ENCODE peak calls at places on chromosomes 4 and X, in ten cellular contexts. One of them, this sample, is unnamed.

GRCh38 chr4:1608821-1609500 is 75.2 kb downstream of the FAM53A start:
- DNase-seq in AG09309: no peak
- DNase-seq in A549: no peak
- DNase-seq in pancreas: no peak
- DNase-seq in IMR-90: no peak
- DNase-seq in neural crest cell: no peak
- DNase-seq in cardiac muscle cell: no peak
- DNase-seq in colonic mucosa: no peak
- DNase-seq in H9: no peak
- DNase-seq in fibroblast of pulmonary artery: no peak
- DNase-seq in this sample: no peak

GRCh38 chr4:23533859-23534258 is 356.0 kb downstream of the PPARGC1A start:
- DNase-seq in AG09309: no peak
- DNase-seq in A549: no peak
- DNase-seq in pancreas: no peak
- DNase-seq in IMR-90: no peak
- DNase-seq in neural crest cell: no peak
- DNase-seq in cardiac muscle cell: no peak
- DNase-seq in colonic mucosa: no peak
- DNase-seq in H9: no peak
- DNase-seq in fibroblast of pulmonary artery: no peak
- DNase-seq in this sample: no peak

GRCh38 chr4:180060159-180060889 is 2182.9 kb upstream of the TENM3 start:
- DNase-seq in AG09309: no peak
- DNase-seq in A549: peak; percentile 23
- DNase-seq in pancreas: no peak
- DNase-seq in IMR-90: peak; percentile 37
- DNase-seq in neural crest cell: no peak
- DNase-seq in cardiac muscle cell: peak; percentile 21
- DNase-seq in colonic mucosa: no peak
- DNase-seq in H9: no peak
- DNase-seq in fibroblast of pulmonary artery: no peak
- DNase-seq in this sample: no peak

GRCh38 chr4:11805837-11806236 is 377.1 kb upstream of the HS3ST1 start:
- DNase-seq in AG09309: no peak
- DNase-seq in A549: peak; percentile 20
- DNase-seq in pancreas: no peak
- DNase-seq in IMR-90: peak; percentile 1
- DNase-seq in neural crest cell: no peak
- DNase-seq in cardiac muscle cell: peak; percentile 23
- DNase-seq in colonic mucosa: no peak
- DNase-seq in H9: no peak
- DNase-seq in fibroblast of pulmonary artery: peak; percentile 86
- DNase-seq in this sample: no peak

GRCh38 chr4:37780444-37781133 is 45.9 kb upstream of the PGM2 start:
- DNase-seq in AG09309: no peak
- DNase-seq in A549: no peak
- DNase-seq in pancreas: no peak
- DNase-seq in IMR-90: no peak
- DNase-seq in neural crest cell: no peak
- DNase-seq in cardiac muscle cell: no peak
- DNase-seq in colonic mucosa: no peak
- DNase-seq in H9: no peak
- DNase-seq in fibroblast of pulmonary artery: peak; percentile 52
- DNase-seq in this sample: no peak

GRCh38 chrX:107449490-107450175 is at the start of gene FRMPD3:
- DNase-seq in AG09309: no peak
- DNase-seq in A549: no peak
- DNase-seq in pancreas: no peak
- DNase-seq in IMR-90: no peak
- DNase-seq in neural crest cell: no peak
- DNase-seq in cardiac muscle cell: peak; percentile 72
- DNase-seq in colonic mucosa: no peak
- DNase-seq in H9: peak; percentile 47
- DNase-seq in fibroblast of pulmonary artery: no peak
- DNase-seq in this sample: no peak

GRCh38 chrX:681989-682388 is 51.4 kb downstream of the SHOX start:
- DNase-seq in AG09309: no peak
- DNase-seq in A549: no peak
- DNase-seq in pancreas: no peak
- DNase-seq in IMR-90: no peak
- DNase-seq in neural crest cell: no peak
- DNase-seq in cardiac muscle cell: no peak
- DNase-seq in colonic mucosa: no peak
- DNase-seq in H9: no peak
- DNase-seq in fibroblast of pulmonary artery: no peak
- DNase-seq in this sample: no peak

GRCh38 chrX:153612413-153612812 is 13.5 kb upstream of the CCNQ start:
- DNase-seq in AG09309: no peak
- DNase-seq in A549: no peak
- DNase-seq in pancreas: no peak
- DNase-seq in IMR-90: no peak
- DNase-seq in neural crest cell: no peak
- DNase-seq in cardiac muscle cell: no peak
- DNase-seq in colonic mucosa: no peak
- DNase-seq in H9: no peak
- DNase-seq in fibroblast of pulmonary artery: no peak
- DNase-seq in this sample: no peak

GRCh38 chr4:945274-946102 is 13.2 kb downstream of the TMEM175 start:
- DNase-seq in AG09309: no peak
- DNase-seq in A549: no peak
- DNase-seq in pancreas: no peak
- DNase-seq in IMR-90: no peak
- DNase-seq in neural crest cell: no peak
- DNase-seq in cardiac muscle cell: peak; percentile 27
- DNase-seq in colonic mucosa: no peak
- DNase-seq in H9: peak; percentile 27
- DNase-seq in fibroblast of pulmonary artery: no peak
- DNase-seq in this sample: no peak

GRCh38 chr4:150236626-150237025 is 158.4 kb downstream of the DCLK2 start:
- DNase-seq in AG09309: no peak
- DNase-seq in A549: peak; percentile 55
- DNase-seq in pancreas: no peak
- DNase-seq in IMR-90: peak; percentile 66
- DNase-seq in neural crest cell: no peak
- DNase-seq in cardiac muscle cell: no peak
- DNase-seq in colonic mucosa: no peak
- DNase-seq in H9: no peak
- DNase-seq in fibroblast of pulmonary artery: no peak
- DNase-seq in this sample: no peak

GRCh38 chrX:13875572-13875971 is 58.7 kb upstream of the GPM6B start:
- DNase-seq in AG09309: no peak
- DNase-seq in A549: no peak
- DNase-seq in pancreas: no peak
- DNase-seq in IMR-90: no peak
- DNase-seq in neural crest cell: no peak
- DNase-seq in cardiac muscle cell: no peak
- DNase-seq in colonic mucosa: no peak
- DNase-seq in H9: no peak
- DNase-seq in fibroblast of pulmonary artery: no peak
- DNase-seq in this sample: no peak

GRCh38 chr4:120718979-120719566 is 203.5 kb downstream of the PRDM5 start:
- DNase-seq in AG09309: no peak
- DNase-seq in A549: peak; percentile 19
- DNase-seq in pancreas: no peak
- DNase-seq in IMR-90: peak; percentile 49
- DNase-seq in neural crest cell: peak; percentile 28
- DNase-seq in cardiac muscle cell: peak; percentile 73
- DNase-seq in colonic mucosa: peak; percentile 25
- DNase-seq in H9: peak; percentile 43
- DNase-seq in fibroblast of pulmonary artery: peak; percentile 67
- DNase-seq in this sample: peak; percentile 35

GRCh38 chr4:109005523-109005922 is 242.7 kb upstream of the ETNPPL start:
- DNase-seq in AG09309: no peak
- DNase-seq in A549: no peak
- DNase-seq in pancreas: no peak
- DNase-seq in IMR-90: peak; percentile 73
- DNase-seq in neural crest cell: no peak
- DNase-seq in cardiac muscle cell: no peak
- DNase-seq in colonic mucosa: no peak
- DNase-seq in H9: no peak
- DNase-seq in fibroblast of pulmonary artery: peak; percentile 42
- DNase-seq in this sample: no peak

GRCh38 chr4:166195101-166195500 is 322.1 kb downstream of the TLL1 start:
- DNase-seq in AG09309: no peak
- DNase-seq in A549: no peak
- DNase-seq in pancreas: no peak
- DNase-seq in IMR-90: no peak
- DNase-seq in neural crest cell: no peak
- DNase-seq in cardiac muscle cell: no peak
- DNase-seq in colonic mucosa: no peak
- DNase-seq in H9: no peak
- DNase-seq in fibroblast of pulmonary artery: no peak
- DNase-seq in this sample: no peak
- TF ChIP-seq CTCF in AG09309: no peak
- TF ChIP-seq CTCF in A549: no peak
- TF ChIP-seq CTCF in pancreas: no peak
- TF ChIP-seq CTCF in IMR-90: no peak
- TF ChIP-seq CTCF in neural crest cell: no peak
- TF ChIP-seq CTCF in cardiac muscle cell: no peak
- TF ChIP-seq CTCF in colonic mucosa: no peak
- TF ChIP-seq CTCF in H9: no peak
- TF ChIP-seq CTCF in fibroblast of pulmonary artery: no peak
- TF ChIP-seq CTCF in this sample: no peak

GRCh38 chrX:64205735-64206491 is 405 bp upstream of the AMER1 start:
- DNase-seq in AG09309: peak; percentile 73
- DNase-seq in A549: peak; percentile 93
- DNase-seq in pancreas: peak; percentile 93
- DNase-seq in IMR-90: peak; percentile 87
- DNase-seq in neural crest cell: peak; percentile 83
- DNase-seq in cardiac muscle cell: peak; percentile 88
- DNase-seq in colonic mucosa: peak; percentile 93
- DNase-seq in H9: peak; percentile 92
- DNase-seq in fibroblast of pulmonary artery: peak; percentile 91
- DNase-seq in this sample: peak; percentile 72
- TF ChIP-seq CTCF in AG09309: peak; percentile 12
- TF ChIP-seq CTCF in A549: no peak
- TF ChIP-seq CTCF in pancreas: no peak
- TF ChIP-seq CTCF in IMR-90: no peak
- TF ChIP-seq CTCF in neural crest cell: peak; percentile 30
- TF ChIP-seq CTCF in cardiac muscle cell: no peak
- TF ChIP-seq CTCF in colonic mucosa: no peak
- TF ChIP-seq CTCF in H9: peak; percentile 32
- TF ChIP-seq CTCF in fibroblast of pulmonary artery: no peak
- TF ChIP-seq CTCF in this sample: no peak

GRCh38 chr4:70994069-70994366 is 569 bp downstream of the DCK start:
- DNase-seq in AG09309: no peak
- DNase-seq in A549: no peak
- DNase-seq in pancreas: no peak
- DNase-seq in IMR-90: no peak
- DNase-seq in neural crest cell: no peak
- DNase-seq in cardiac muscle cell: no peak
- DNase-seq in colonic mucosa: peak; percentile 46
- DNase-seq in H9: no peak
- DNase-seq in fibroblast of pulmonary artery: no peak
- DNase-seq in this sample: no peak

GRCh38 chr4:70992354-70992753 is 1.1 kb upstream of the DCK start:
- DNase-seq in AG09309: no peak
- DNase-seq in A549: peak; percentile 28
- DNase-seq in pancreas: no peak
- DNase-seq in IMR-90: no peak
- DNase-seq in neural crest cell: no peak
- DNase-seq in cardiac muscle cell: no peak
- DNase-seq in colonic mucosa: peak; percentile 48
- DNase-seq in H9: peak; percentile 59
- DNase-seq in fibroblast of pulmonary artery: no peak
- DNase-seq in this sample: no peak

GRCh38 chr4:70991596-70991995 is 1.9 kb upstream of the DCK start:
- DNase-seq in AG09309: no peak
- DNase-seq in A549: no peak
- DNase-seq in pancreas: no peak
- DNase-seq in IMR-90: no peak
- DNase-seq in neural crest cell: no peak
- DNase-seq in cardiac muscle cell: no peak
- DNase-seq in colonic mucosa: no peak
- DNase-seq in H9: no peak
- DNase-seq in fibroblast of pulmonary artery: no peak
- DNase-seq in this sample: no peak

GRCh38 chr4:70994387-70995099 is 1.1 kb downstream of the DCK start:
- DNase-seq in AG09309: no peak
- DNase-seq in A549: no peak
- DNase-seq in pancreas: no peak
- DNase-seq in IMR-90: no peak
- DNase-seq in neural crest cell: no peak
- DNase-seq in cardiac muscle cell: no peak
- DNase-seq in colonic mucosa: no peak
- DNase-seq in H9: no peak
- DNase-seq in fibroblast of pulmonary artery: no peak
- DNase-seq in this sample: no peak

DNA sequence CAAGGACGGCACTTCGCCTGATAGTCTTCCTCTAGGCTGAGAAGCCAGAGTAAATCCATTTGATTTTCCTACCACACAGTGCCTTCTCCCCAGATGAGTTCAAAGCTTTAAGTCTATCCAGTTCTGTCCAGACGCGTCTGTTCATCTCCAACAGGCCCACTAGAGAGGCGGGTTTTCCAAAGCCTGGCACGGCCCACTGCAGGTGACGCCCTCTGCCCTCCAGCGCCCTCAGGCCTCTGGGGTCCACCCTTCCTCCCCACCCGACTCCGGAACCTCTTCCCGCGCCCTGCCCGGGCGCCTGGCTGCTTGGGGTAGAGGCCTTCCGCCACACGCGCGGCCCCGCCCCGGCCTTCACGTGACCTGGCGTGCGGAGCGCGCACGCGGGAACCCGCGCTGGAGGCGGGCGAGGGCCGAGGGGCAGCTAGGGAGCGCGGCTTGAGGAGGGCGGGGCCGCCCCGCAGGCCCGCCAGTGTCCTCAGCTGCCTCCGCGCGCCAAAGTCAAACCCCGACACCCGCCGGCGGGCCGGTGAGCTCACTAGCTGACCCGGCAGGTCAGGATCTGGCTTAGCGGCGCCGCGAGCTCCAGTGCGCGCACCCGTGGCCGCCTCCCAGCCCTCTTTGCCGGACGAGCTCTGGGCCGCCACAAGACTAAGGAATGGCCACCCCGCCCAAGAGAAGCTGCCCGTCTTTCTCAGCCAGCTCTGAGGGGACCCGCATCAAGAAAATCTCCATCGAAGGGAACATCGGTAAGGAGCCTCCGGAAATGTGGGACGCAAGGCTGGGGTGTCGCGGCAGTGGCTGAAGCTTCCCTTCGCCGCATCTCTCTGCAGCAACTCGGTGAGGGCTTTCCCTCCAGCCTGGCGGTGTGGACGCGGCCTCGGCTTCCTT is at the start of gene DCK:
- DNase-seq in AG09309: peak; percentile 55
- DNase-seq in A549: peak; percentile 91
- DNase-seq in pancreas: peak; percentile 91
- DNase-seq in IMR-90: peak; percentile 90
- DNase-seq in neural crest cell: peak; percentile 81
- DNase-seq in cardiac muscle cell: peak; percentile 93
- DNase-seq in colonic mucosa: peak; percentile 94
- DNase-seq in H9: peak; percentile 92
- DNase-seq in fibroblast of pulmonary artery: peak; percentile 91
- DNase-seq in this sample: peak; percentile 91
- TF ChIP-seq CTCF in AG09309: no peak
- TF ChIP-seq CTCF in A549: no peak
- TF ChIP-seq CTCF in pancreas: no peak
- TF ChIP-seq CTCF in IMR-90: no peak
- TF ChIP-seq CTCF in neural crest cell: no peak
- TF ChIP-seq CTCF in cardiac muscle cell: no peak
- TF ChIP-seq CTCF in colonic mucosa: no peak
- TF ChIP-seq CTCF in H9: no peak
- TF ChIP-seq CTCF in fibroblast of pulmonary artery: no peak
- TF ChIP-seq CTCF in this sample: no peak

GRCh38 chr4:89558147-89558546 is 250.5 kb upstream of the GPRIN3 start:
- DNase-seq in AG09309: no peak
- DNase-seq in A549: peak; percentile 12
- DNase-seq in pancreas: no peak
- DNase-seq in IMR-90: no peak
- DNase-seq in neural crest cell: no peak
- DNase-seq in cardiac muscle cell: peak; percentile 13
- DNase-seq in colonic mucosa: no peak
- DNase-seq in H9: peak; percentile 35
- DNase-seq in fibroblast of pulmonary artery: no peak
- DNase-seq in this sample: no peak
- TF ChIP-seq CTCF in AG09309: peak; percentile 43
- TF ChIP-seq CTCF in A549: no peak
- TF ChIP-seq CTCF in pancreas: no peak
- TF ChIP-seq CTCF in IMR-90: peak; percentile 28
- TF ChIP-seq CTCF in neural crest cell: peak; percentile 58
- TF ChIP-seq CTCF in cardiac muscle cell: peak; percentile 34
- TF ChIP-seq CTCF in colonic mucosa: no peak
- TF ChIP-seq CTCF in H9: peak; percentile 69
- TF ChIP-seq CTCF in fibroblast of pulmonary artery: peak; percentile 44
- TF ChIP-seq CTCF in this sample: peak; percentile 22